ENCODE peak calls at places on chromosomes 7 and 10, in four cellular contexts. A is H1, J is neuronal stem cell, V is Peyer's patch. Z is an unnamed sample. For H3K4me1, the result is how much of the 10 kb centered on the place peaks cover.

GRCh38 chr10:97102441-97102840 is 83.3 kb downstream of the SLIT1 start:
- DNase-seq in A (no peak), J (no peak), V (no peak), Z (no peak)

GRCh38 chr10:33876547-33877400 is 542.3 kb upstream of the NRP1 start:
- DNase-seq in A (no peak), J (no peak), V (no peak), Z (no peak)

GRCh38 chr7:161786-162185 is 30.6 kb upstream of the FAM20C start:
- DNase-seq in A (no peak), J (no peak), V (no peak), Z (no peak)

GRCh38 chr7:2471396-2471795 is 4.8 kb downstream of the GRIFIN start:
- DNase-seq in A (no peak), J (no peak), V (no peak), Z (no peak)

GRCh38 chr7:102992509-102992819 is 79.7 kb downstream of the LRRC17 start:
- DNase-seq in A (no peak), J (no peak), V (no peak), Z (no peak)

GRCh38 chr10:104380336-104380735 is 26.7 kb downstream of the CFAP58 start:
- DNase-seq in A (no peak), J (no peak), V (no peak), Z (no peak)

GRCh38 chr10:102009801-102010425 is 46.1 kb downstream of the ARMH3 start:
- DNase-seq in A (no peak), J (peak), V (peak), Z (peak)

GRCh38 chr7:78438433-78438832 is 639.9 kb downstream of the PHTF2 start:
- DNase-seq in A (no peak), J (no peak), V (no peak), Z (no peak)

GRCh38 chr7:94100723-94101345 is 96.7 kb upstream of the BET1 start:
- DNase-seq in A (no peak), J (no peak), V (no peak), Z (no peak)
- H3K4me1 ChIP-seq in A (under half), J (under half), V (under half), Z (under half)

GRCh38 chr7:22147113-22147512 is 201.4 kb upstream of the CDCA7L start:
- DNase-seq in A (no peak), J (no peak), V (no peak), Z (peak)
- H3K4me3 ChIP-seq in A (no peak), J (no peak), V (no peak), Z (no peak)

GRCh38 chr7:82700739-82701138 is 257.2 kb upstream of the CACNA2D1 start:
- DNase-seq in A (no peak), J (no peak), V (no peak), Z (peak)
- H3K4me1 ChIP-seq in A (under half), J (under half), V (under half), Z (under half)

DNA sequence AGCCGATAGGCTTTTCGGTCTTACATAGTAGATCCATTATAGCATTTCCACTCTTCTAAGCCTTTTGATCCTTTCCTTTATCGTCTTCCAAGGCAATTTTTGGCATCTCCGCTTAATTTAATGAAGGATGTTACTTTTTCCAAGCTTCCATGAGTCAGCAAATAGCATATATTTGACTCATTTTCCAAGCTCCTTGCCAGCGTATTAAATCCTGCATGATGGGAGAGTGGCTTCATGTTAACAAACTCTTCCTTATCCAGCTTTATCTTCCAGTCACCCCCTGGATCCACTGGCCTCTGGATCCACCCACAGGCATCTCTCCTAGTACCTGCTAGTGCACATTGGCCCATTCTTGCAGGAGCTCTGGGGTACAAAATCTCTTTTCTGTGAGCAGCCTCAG is 13.0 kb downstream of the OR9A2 start:
- DNase-seq in A (no peak), J (no peak), V (no peak), Z (no peak)
- H3K4me3 ChIP-seq in A (no peak), J (no peak), V (no peak), Z (no peak)

DNA sequence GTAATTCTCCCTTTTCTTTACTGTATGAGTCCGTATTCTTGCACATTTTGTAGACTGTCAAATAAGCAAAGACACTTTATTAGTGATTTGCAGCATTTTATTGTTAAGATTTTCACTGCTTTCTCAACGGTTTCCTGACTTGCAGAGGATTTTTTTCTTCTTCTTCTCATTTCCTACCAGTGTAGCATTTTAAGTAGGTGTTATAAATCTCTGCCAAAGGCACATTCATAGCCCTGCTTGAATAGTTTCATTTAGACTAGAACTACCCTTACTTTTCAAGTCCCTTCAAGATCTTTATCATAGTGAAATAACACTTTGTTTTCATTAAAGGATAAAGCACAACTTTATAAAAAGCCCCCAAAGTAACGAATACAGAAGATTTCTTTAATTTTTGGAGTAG is 271.4 kb downstream of the TSPAN12 start:
- DNase-seq in A (no peak), J (no peak), V (no peak), Z (no peak)
- H3K4me1 ChIP-seq in A (under half), J (under half), V (under half), Z (under half)

DNA sequence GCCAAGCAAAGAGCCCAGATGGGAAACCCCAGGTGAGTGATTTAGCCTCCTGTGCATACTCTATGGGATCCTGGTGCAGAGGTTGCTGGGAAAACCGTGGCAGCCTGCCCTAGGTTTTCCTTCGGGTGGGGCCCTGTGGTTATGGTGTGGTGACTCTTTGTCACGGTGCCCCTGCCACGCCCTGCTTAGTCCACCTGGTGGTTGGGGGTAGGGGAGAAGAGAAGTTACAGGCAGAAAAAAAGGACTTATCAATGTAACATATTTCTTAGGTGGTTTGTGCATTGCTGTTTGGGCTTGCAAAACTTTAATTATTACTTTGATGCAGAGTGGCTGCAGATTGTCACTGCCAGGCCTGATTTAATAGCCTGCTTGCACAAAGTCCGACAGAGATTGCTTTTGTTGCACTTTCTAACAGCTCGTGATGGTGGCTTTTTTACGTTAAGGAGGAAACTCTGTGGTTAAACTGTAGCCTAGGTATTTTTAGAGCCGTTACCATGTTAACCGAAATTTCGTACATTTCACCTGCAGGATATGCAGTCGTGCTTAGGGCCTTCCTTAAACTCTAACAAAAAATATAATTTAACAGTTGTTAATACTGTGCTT is 197.4 kb downstream of the RNLS start:
- DNase-seq in A (no peak), J (no peak), V (peak), Z (no peak)
- H3K4me3 ChIP-seq in A (no peak), J (no peak), V (no peak), Z (no peak)

GRCh38 chr10:11180228-11180627 is 162.6 kb downstream of the CELF2 start:
- DNase-seq in A (no peak), J (no peak), V (peak), Z (no peak)

GRCh38 chr10:11186330-11186729 is 168.7 kb downstream of the CELF2 start:
- DNase-seq in A (no peak), J (no peak), V (no peak), Z (no peak)

GRCh38 chr10:11184093-11184492 is 166.4 kb downstream of the CELF2 start:
- DNase-seq in A (no peak), J (no peak), V (no peak), Z (no peak)

GRCh38 chr10:11181996-11182395 is 164.3 kb downstream of the CELF2 start:
- DNase-seq in A (no peak), J (no peak), V (no peak), Z (no peak)

DNA sequence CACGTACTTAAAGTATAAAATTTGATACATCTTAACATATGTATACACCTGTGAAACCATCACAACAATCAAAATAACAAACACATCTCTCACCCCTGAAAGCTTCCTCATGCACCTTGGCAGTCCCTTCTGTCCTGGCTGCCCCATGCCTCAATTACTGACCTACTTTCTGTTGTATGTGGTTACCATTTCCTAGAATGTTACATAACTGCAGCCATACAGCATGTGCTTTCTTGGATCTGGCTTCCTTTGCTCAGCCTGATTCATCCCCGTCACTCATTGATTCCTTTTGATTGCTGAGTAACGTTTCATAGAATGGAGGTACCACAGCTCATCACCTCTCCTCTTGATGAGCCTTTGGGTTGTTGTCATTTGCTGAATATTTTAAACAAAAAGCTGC is 165.3 kb downstream of the CELF2 start:
- DNase-seq in A (no peak), J (no peak), V (no peak), Z (no peak)
- H3K4me1 ChIP-seq in A (under half), J (under half), V (under half), Z (under half)

GRCh38 chr10:132452651-132453469 is 55.9 kb downstream of the PWWP2B start:
- DNase-seq in A (peak), J (peak), V (peak), Z (peak)
- H3K4me3 ChIP-seq in A (no peak), J (no peak), V (no peak), Z (peak)